ENCODE peak calls at places on chromosomes 13 and 19, in five cellular contexts. J is Calu3, Z is endodermal cell, V is cardiac fibroblast, D is progenitor cell of endocrine pancreas. U is an unnamed sample.

GRCh38 chr13:24742986-24743385 is 21.0 kb upstream of the RNF17 start:
- DNase-seq in J (no peak), Z (no peak), V (no peak), D (no peak), U (no peak)

GRCh38 chr19:20307127-20307526 is 140.1 kb downstream of the ZNF486 start:
- DNase-seq in J (no peak), Z (no peak), V (no peak), D (no peak), U (no peak)

GRCh38 chr13:31204592-31204991 is 4.8 kb downstream of the B3GLCT start:
- DNase-seq in J (peak; percentile 6), Z (no peak), V (peak; percentile 50), D (no peak), U (no peak)

GRCh38 chr13:19781526-19781925 is 1.2 kb downstream of the PSPC1 start:
- DNase-seq in J (no peak), Z (peak; percentile 41), V (no peak), D (no peak), U (no peak)

GRCh38 chr19:19321143-19321577 is 531 bp downstream of the MAU2 start:
- DNase-seq in J (no peak), Z (peak; percentile 79), V (no peak), D (peak; percentile 26), U (no peak)

GRCh38 chr19:38977445-38978314 is 2.1 kb upstream of the FBXO17 start:
- DNase-seq in J (peak; percentile 54), Z (no peak), V (peak; percentile 4), D (no peak), U (peak; percentile 80)

GRCh38 chr13:75855216-75855615 is 219.1 kb downstream of the LMO7 start:
- DNase-seq in J (no peak), Z (peak; percentile 57), V (no peak), D (no peak), U (no peak)

GRCh38 chr19:3479819-3480215 is 508 bp downstream of the SMIM24 start:
- DNase-seq in J (no peak), Z (peak; percentile 76), V (no peak), D (no peak), U (no peak)

GRCh38 chr13:30409911-30410704 is 12.2 kb upstream of the UBE2L5 start:
- DNase-seq in J (no peak), Z (no peak), V (peak; percentile 82), D (no peak), U (no peak)

GRCh38 chr19:48497728-48498575 is 13.7 kb downstream of the LMTK3 start:
- DNase-seq in J (no peak), Z (no peak), V (no peak), D (no peak), U (no peak)

GRCh38 chr13:59991395-59991794 is 172.3 kb downstream of the DIAPH3 start:
- DNase-seq in J (no peak), Z (no peak), V (no peak), D (no peak), U (no peak)

GRCh38 chr13:29948246-29948645 is 97.8 kb upstream of the UBL3 start:
- DNase-seq in J (no peak), Z (no peak), V (no peak), D (no peak), U (no peak)

GRCh38 chr13:77521595-77522367 is 13.7 kb upstream of the SCEL start:
- DNase-seq in J (peak; percentile 48), Z (peak; percentile 89), V (peak; percentile 48), D (no peak), U (no peak)

GRCh38 chr13:109835321-109835720 is 48.9 kb upstream of the IRS2 start:
- DNase-seq in J (no peak), Z (no peak), V (peak; percentile 12), D (no peak), U (no peak)

GRCh38 chr19:58558066-58558622 is at the start of gene UBE2M:
- DNase-seq in J (no peak), Z (peak; percentile 88), V (no peak), D (no peak), U (no peak)

GRCh38 chr19:30367421-30367820 is 4.8 kb upstream of the ZNF536 start:
- DNase-seq in J (no peak), Z (no peak), V (no peak), D (no peak), U (no peak)

GRCh38 chr13:25190256-25190655 is 18.2 kb upstream of the AMER2 start:
- DNase-seq in J (no peak), Z (peak; percentile 15), V (no peak), D (no peak), U (no peak)

GRCh38 chr19:15836345-15836594 is 20.8 kb upstream of the OR10H1 start:
- DNase-seq in J (no peak), Z (no peak), V (peak; percentile 10), D (no peak), U (no peak)

GRCh38 chr19:49403404-49404187 is 15.5 kb downstream of the KASH5 start:
- DNase-seq in J (no peak), Z (peak; percentile 94), V (no peak), D (no peak), U (no peak)

DNA sequence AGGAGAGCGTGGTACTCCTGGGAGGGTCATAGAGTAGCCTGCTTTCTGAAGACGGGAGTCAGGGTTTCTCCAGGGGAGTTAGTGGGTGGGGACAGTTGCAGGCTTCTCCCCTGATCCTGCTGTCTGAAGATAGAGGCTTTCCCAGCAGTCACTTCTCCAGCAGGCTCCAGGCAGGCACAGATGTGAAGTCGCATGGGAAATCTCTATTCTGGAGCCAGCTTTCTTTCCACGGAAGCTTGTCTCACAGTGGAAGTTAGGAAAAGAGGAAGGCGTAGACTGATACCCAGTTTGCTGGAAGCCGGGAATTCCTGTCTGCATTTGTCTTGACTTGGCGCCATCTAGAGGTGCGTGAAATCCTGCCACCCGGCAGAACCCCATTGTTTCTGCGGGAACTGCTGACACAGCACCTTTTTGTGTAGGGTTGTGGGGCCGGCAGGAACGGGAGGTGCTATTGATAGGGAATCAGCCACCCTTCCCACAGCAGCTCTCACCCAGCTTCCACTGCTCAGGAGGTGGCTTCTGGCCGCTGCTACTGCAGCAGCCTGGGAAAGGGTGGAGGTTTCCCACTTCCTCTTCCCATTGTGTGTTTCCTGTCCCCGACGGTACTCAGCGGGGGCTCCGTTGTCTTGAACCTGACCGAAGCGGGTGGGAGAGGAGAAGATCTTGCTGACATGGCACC is 28.5 kb upstream of the NPAS1 start:
- DNase-seq in J (peak; percentile 85), Z (peak; percentile 95), V (peak; percentile 94), D (peak; percentile 60), U (peak; percentile 70)
- TF ChIP-seq CTCF in J (peak; percentile 80), Z (peak; percentile 92), V (peak; percentile 80), D (peak; percentile 81), U (peak; percentile 91)

DNA sequence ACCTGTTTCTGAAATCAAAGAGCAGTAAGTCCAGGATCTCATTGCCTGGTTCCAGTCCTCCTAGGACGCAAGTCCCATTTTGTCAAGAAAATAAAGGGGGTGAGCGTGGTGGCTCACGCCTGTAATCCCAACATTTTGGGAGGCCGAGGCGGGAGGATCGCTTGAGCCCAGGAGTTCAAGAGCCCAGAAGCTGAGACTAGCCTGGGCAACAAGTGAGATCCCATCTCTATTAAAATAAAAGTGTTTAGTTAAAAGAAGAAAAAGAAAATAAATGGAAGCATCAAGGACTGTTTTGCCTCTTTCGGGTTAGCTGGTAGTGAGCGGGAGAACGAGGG is 344 bp upstream of the HAUS5 start:
- DNase-seq in J (no peak), Z (no peak), V (no peak), D (no peak), U (no peak)
- TF ChIP-seq CTCF in J (no peak), Z (no peak), V (no peak), D (no peak), U (no peak)

DNA sequence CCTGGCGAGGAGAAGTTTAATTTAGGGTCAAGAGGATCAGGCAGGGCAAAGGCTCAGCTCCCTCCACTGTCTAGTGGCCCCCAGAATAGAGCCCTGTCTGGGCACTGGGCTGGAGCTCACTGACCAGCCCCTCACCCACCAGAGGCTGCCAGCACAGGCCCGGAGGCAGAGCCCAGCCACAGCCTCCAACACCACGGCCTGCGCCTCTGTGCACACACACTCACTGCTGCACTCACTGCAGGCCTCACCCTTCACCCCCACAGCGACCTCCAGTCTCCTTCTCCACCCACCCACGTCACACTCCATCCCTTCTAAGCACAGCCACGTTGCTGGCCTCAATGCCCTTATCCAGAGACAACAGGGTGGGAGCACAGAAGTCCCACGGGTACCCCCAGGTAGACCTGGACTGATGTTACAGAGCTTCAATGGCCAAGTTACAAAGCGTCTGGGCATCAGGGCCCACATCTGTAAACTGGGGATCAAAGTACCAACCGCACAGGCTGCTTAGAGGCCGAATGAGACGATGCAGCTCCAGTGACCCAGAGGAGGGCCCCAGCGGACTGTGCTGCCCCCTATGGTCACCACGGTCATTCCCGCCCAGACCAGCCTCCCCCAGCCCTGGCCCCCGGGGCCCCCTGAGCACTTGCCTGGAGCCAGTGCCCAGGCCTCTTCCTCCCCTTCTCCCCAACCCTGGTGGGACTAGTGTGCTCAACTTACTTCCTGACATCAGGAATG is 4.5 kb upstream of the PRKD2 start:
- DNase-seq in J (no peak), Z (peak; percentile 79), V (no peak), D (no peak), U (no peak)
- TF ChIP-seq CTCF in J (peak; percentile 37), Z (peak; percentile 72), V (peak; percentile 1), D (peak; percentile 30), U (peak; percentile 10)

DNA sequence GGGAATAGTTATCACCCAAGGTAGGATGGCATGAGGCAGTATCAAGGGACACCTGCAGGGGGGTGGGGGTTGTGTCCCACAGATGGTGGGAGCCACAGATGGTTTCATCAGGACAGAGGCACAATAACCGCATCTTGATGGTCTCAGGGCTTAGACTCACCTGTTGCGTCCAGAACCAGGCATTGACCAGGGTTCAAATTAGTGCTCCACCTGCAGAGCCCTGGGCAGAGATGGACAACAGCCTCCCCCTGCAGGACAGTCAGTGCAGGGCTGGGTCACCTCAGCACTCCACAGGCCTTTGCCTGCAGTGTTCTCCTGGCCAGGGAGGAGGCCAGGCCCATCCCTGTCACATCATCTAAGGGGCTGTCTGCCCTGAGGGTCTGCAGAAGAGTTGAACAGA is 14.5 kb upstream of the CEACAM1 start:
- DNase-seq in J (no peak), Z (no peak), V (no peak), D (no peak), U (no peak)
- TF ChIP-seq CTCF in J (no peak), Z (peak; percentile 67), V (no peak), D (no peak), U (peak; percentile 1)

DNA sequence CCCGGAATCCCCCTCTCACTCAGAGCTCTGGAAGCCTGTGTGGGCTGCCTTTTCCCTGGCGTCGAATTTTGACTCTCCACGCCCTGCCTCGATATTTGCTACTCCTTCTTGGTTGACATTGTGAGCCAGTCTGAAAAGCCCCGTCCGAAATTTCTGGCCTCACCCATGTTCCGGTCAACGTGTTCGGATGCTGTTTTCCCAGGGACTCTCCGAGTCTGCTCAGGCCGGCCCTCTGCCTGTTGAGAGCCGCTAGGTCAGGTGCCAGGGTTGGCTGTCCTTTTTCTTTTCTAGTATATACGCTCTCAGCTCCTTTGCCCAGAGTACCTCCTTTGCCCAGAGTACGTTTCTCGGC is 6.8 kb upstream of the DGKH start:
- DNase-seq in J (peak; percentile 55), Z (peak; percentile 86), V (peak; percentile 74), D (peak; percentile 37), U (peak; percentile 64)
- TF ChIP-seq CTCF in J (no peak), Z (peak; percentile 75), V (peak; percentile 74), D (peak; percentile 51), U (peak; percentile 51)

GRCh38 chr13:90122531-90122930 is 1225.0 kb upstream of the MIR17HG start:
- DNase-seq in J (no peak), Z (no peak), V (no peak), D (no peak), U (no peak)
- TF ChIP-seq CTCF in J (no peak), Z (no peak), V (no peak), D (no peak), U (no peak)

GRCh38 chr19:10431254-10431942 is 11.1 kb downstream of the PDE4A start:
- DNase-seq in J (no peak), Z (peak; percentile 70), V (no peak), D (no peak), U (peak; percentile 62)
- TF ChIP-seq CTCF in J (no peak), Z (peak; percentile 28), V (no peak), D (no peak), U (no peak)

U was measured in GM10248.